ENCODE peak calls at places on chromosomes 1 and 21, in eight cellular contexts. One of them, this sample, is unnamed.

GRCh38 chr1:52651904-52652303 is 18.9 kb downstream of the SHISAL2A start:
- DNase-seq in heart right ventricle: no peak
- DNase-seq in Caco-2: peak; percentile 44
- DNase-seq in ovary: no peak
- DNase-seq in HFF-Myc: no peak
- DNase-seq in AG04450: no peak
- DNase-seq in astrocyte of the spinal cord: no peak
- DNase-seq in mucosa of descending colon: no peak
- DNase-seq in this sample: no peak

GRCh38 chr1:50923564-50923963 is 36.5 kb downstream of the FAF1 start:
- DNase-seq in heart right ventricle: no peak
- DNase-seq in Caco-2: no peak
- DNase-seq in ovary: no peak
- DNase-seq in HFF-Myc: no peak
- DNase-seq in AG04450: no peak
- DNase-seq in astrocyte of the spinal cord: no peak
- DNase-seq in mucosa of descending colon: no peak
- DNase-seq in this sample: no peak

GRCh38 chr1:159881930-159882839 is 17.8 kb downstream of the CFAP45 start:
- DNase-seq in heart right ventricle: peak; percentile 65
- DNase-seq in Caco-2: no peak
- DNase-seq in ovary: peak; percentile 45
- DNase-seq in HFF-Myc: peak; percentile 94
- DNase-seq in AG04450: peak; percentile 95
- DNase-seq in astrocyte of the spinal cord: peak; percentile 98
- DNase-seq in mucosa of descending colon: peak; percentile 97
- DNase-seq in this sample: peak; percentile 78

GRCh38 chr1:173341307-173341706 is 134.2 kb upstream of the TNFSF4 start:
- DNase-seq in heart right ventricle: peak; percentile 15
- DNase-seq in Caco-2: no peak
- DNase-seq in ovary: no peak
- DNase-seq in HFF-Myc: no peak
- DNase-seq in AG04450: no peak
- DNase-seq in astrocyte of the spinal cord: peak; percentile 90
- DNase-seq in mucosa of descending colon: no peak
- DNase-seq in this sample: no peak

GRCh38 chr1:2405588-2406295 is 6.6 kb downstream of the PEX10 start:
- DNase-seq in heart right ventricle: peak; percentile 9
- DNase-seq in Caco-2: no peak
- DNase-seq in ovary: no peak
- DNase-seq in HFF-Myc: no peak
- DNase-seq in AG04450: no peak
- DNase-seq in astrocyte of the spinal cord: peak; percentile 39
- DNase-seq in mucosa of descending colon: no peak
- DNase-seq in this sample: no peak

GRCh38 chr1:40699787-40700186 is 8.3 kb downstream of the NFYC start:
- DNase-seq in heart right ventricle: no peak
- DNase-seq in Caco-2: no peak
- DNase-seq in ovary: no peak
- DNase-seq in HFF-Myc: no peak
- DNase-seq in AG04450: no peak
- DNase-seq in astrocyte of the spinal cord: no peak
- DNase-seq in mucosa of descending colon: no peak
- DNase-seq in this sample: no peak

GRCh38 chr1:183098349-183098748 is 75.1 kb downstream of the LAMC1 start:
- DNase-seq in heart right ventricle: no peak
- DNase-seq in Caco-2: peak; percentile 50
- DNase-seq in ovary: no peak
- DNase-seq in HFF-Myc: no peak
- DNase-seq in AG04450: no peak
- DNase-seq in astrocyte of the spinal cord: no peak
- DNase-seq in mucosa of descending colon: no peak
- DNase-seq in this sample: no peak

GRCh38 chr1:247551716-247552115 is 2.8 kb downstream of the GCSAML start:
- DNase-seq in heart right ventricle: no peak
- DNase-seq in Caco-2: no peak
- DNase-seq in ovary: no peak
- DNase-seq in HFF-Myc: no peak
- DNase-seq in AG04450: no peak
- DNase-seq in astrocyte of the spinal cord: peak; percentile 8
- DNase-seq in mucosa of descending colon: no peak
- DNase-seq in this sample: no peak

GRCh38 chr1:108121361-108122143 is 78.6 kb downstream of the SLC25A24 start:
- DNase-seq in heart right ventricle: peak; percentile 52
- DNase-seq in Caco-2: no peak
- DNase-seq in ovary: no peak
- DNase-seq in HFF-Myc: no peak
- DNase-seq in AG04450: no peak
- DNase-seq in astrocyte of the spinal cord: peak; percentile 13
- DNase-seq in mucosa of descending colon: no peak
- DNase-seq in this sample: no peak

GRCh38 chr1:75655931-75656330 is 45.0 kb upstream of the SLC44A5 start:
- DNase-seq in heart right ventricle: no peak
- DNase-seq in Caco-2: no peak
- DNase-seq in ovary: no peak
- DNase-seq in HFF-Myc: no peak
- DNase-seq in AG04450: no peak
- DNase-seq in astrocyte of the spinal cord: no peak
- DNase-seq in mucosa of descending colon: no peak
- DNase-seq in this sample: no peak

GRCh38 chr1:24018611-24019580 is 38.8 kb upstream of the SRSF10 start:
- DNase-seq in heart right ventricle: peak; percentile 93
- DNase-seq in Caco-2: peak; percentile 96
- DNase-seq in ovary: peak; percentile 98
- DNase-seq in HFF-Myc: peak; percentile 98
- DNase-seq in AG04450: peak; percentile 99
- DNase-seq in astrocyte of the spinal cord: peak; percentile 100
- DNase-seq in mucosa of descending colon: peak; percentile 94
- DNase-seq in this sample: peak; percentile 99

GRCh38 chr21:34243562-34243961 is 120.2 kb upstream of the KCNE2 start:
- DNase-seq in heart right ventricle: no peak
- DNase-seq in Caco-2: no peak
- DNase-seq in ovary: no peak
- DNase-seq in HFF-Myc: peak; percentile 14
- DNase-seq in AG04450: no peak
- DNase-seq in astrocyte of the spinal cord: peak; percentile 15
- DNase-seq in mucosa of descending colon: no peak
- DNase-seq in this sample: no peak

GRCh38 chr1:42931911-42932422 is 26.7 kb downstream of the SLC2A1 start:
- DNase-seq in heart right ventricle: peak; percentile 59
- DNase-seq in Caco-2: peak; percentile 52
- DNase-seq in ovary: no peak
- DNase-seq in HFF-Myc: no peak
- DNase-seq in AG04450: no peak
- DNase-seq in astrocyte of the spinal cord: no peak
- DNase-seq in mucosa of descending colon: peak; percentile 94
- DNase-seq in this sample: no peak

GRCh38 chr1:167501513-167502191 is 16.7 kb downstream of the CD247 start:
- DNase-seq in heart right ventricle: no peak
- DNase-seq in Caco-2: no peak
- DNase-seq in ovary: no peak
- DNase-seq in HFF-Myc: no peak
- DNase-seq in AG04450: no peak
- DNase-seq in astrocyte of the spinal cord: no peak
- DNase-seq in mucosa of descending colon: no peak
- DNase-seq in this sample: no peak

GRCh38 chr21:20330652-20331051 is 667.6 kb upstream of the NCAM2 start:
- DNase-seq in heart right ventricle: no peak
- DNase-seq in Caco-2: no peak
- DNase-seq in ovary: no peak
- DNase-seq in HFF-Myc: no peak
- DNase-seq in AG04450: no peak
- DNase-seq in astrocyte of the spinal cord: no peak
- DNase-seq in mucosa of descending colon: no peak
- DNase-seq in this sample: no peak

GRCh38 chr1:198741744-198742143 is 102.9 kb downstream of the PTPRC start:
- DNase-seq in heart right ventricle: no peak
- DNase-seq in Caco-2: no peak
- DNase-seq in ovary: no peak
- DNase-seq in HFF-Myc: no peak
- DNase-seq in AG04450: peak; percentile 6
- DNase-seq in astrocyte of the spinal cord: peak; percentile 69
- DNase-seq in mucosa of descending colon: no peak
- DNase-seq in this sample: no peak

GRCh38 chr1:47934243-47934805 is 62.9 kb downstream of the TRABD2B start:
- DNase-seq in heart right ventricle: peak; percentile 58
- DNase-seq in Caco-2: no peak
- DNase-seq in ovary: peak; percentile 11
- DNase-seq in HFF-Myc: no peak
- DNase-seq in AG04450: no peak
- DNase-seq in astrocyte of the spinal cord: peak; percentile 8
- DNase-seq in mucosa of descending colon: peak; percentile 38
- DNase-seq in this sample: peak; percentile 59

GRCh38 chr1:2355408-2356261 is 35.7 kb downstream of the MORN1 start:
- DNase-seq in heart right ventricle: peak; percentile 6
- DNase-seq in Caco-2: no peak
- DNase-seq in ovary: no peak
- DNase-seq in HFF-Myc: no peak
- DNase-seq in AG04450: no peak
- DNase-seq in astrocyte of the spinal cord: no peak
- DNase-seq in mucosa of descending colon: peak; percentile 22
- DNase-seq in this sample: no peak

GRCh38 chr1:54516249-54516920 is 31.6 kb upstream of the ACOT11 start:
- DNase-seq in heart right ventricle: no peak
- DNase-seq in Caco-2: no peak
- DNase-seq in ovary: no peak
- DNase-seq in HFF-Myc: no peak
- DNase-seq in AG04450: no peak
- DNase-seq in astrocyte of the spinal cord: no peak
- DNase-seq in mucosa of descending colon: no peak
- DNase-seq in this sample: no peak

GRCh38 chr1:222546548-222547259 is 1.2 kb downstream of the HHIPL2 start:
- DNase-seq in heart right ventricle: no peak
- DNase-seq in Caco-2: no peak
- DNase-seq in ovary: no peak
- DNase-seq in HFF-Myc: peak; percentile 35
- DNase-seq in AG04450: peak; percentile 46
- DNase-seq in astrocyte of the spinal cord: peak; percentile 86
- DNase-seq in mucosa of descending colon: no peak
- DNase-seq in this sample: peak; percentile 44

GRCh38 chr1:37561096-37561793 is 4.5 kb downstream of the DNALI1 start:
- DNase-seq in heart right ventricle: no peak
- DNase-seq in Caco-2: no peak
- DNase-seq in ovary: no peak
- DNase-seq in HFF-Myc: no peak
- DNase-seq in AG04450: no peak
- DNase-seq in astrocyte of the spinal cord: no peak
- DNase-seq in mucosa of descending colon: no peak
- DNase-seq in this sample: no peak

GRCh38 chr1:37559080-37559479 is 2.3 kb downstream of the DNALI1 start:
- DNase-seq in heart right ventricle: no peak
- DNase-seq in Caco-2: no peak
- DNase-seq in ovary: no peak
- DNase-seq in HFF-Myc: no peak
- DNase-seq in AG04450: no peak
- DNase-seq in astrocyte of the spinal cord: no peak
- DNase-seq in mucosa of descending colon: no peak
- DNase-seq in this sample: no peak

GRCh38 chr1:37562984-37563383 is 6.2 kb downstream of the DNALI1 start:
- DNase-seq in heart right ventricle: no peak
- DNase-seq in Caco-2: no peak
- DNase-seq in ovary: no peak
- DNase-seq in HFF-Myc: no peak
- DNase-seq in AG04450: no peak
- DNase-seq in astrocyte of the spinal cord: no peak
- DNase-seq in mucosa of descending colon: no peak
- DNase-seq in this sample: no peak

GRCh38 chr1:37558411-37558810 is 1.7 kb downstream of the DNALI1 start:
- DNase-seq in heart right ventricle: no peak
- DNase-seq in Caco-2: no peak
- DNase-seq in ovary: no peak
- DNase-seq in HFF-Myc: no peak
- DNase-seq in AG04450: no peak
- DNase-seq in astrocyte of the spinal cord: no peak
- DNase-seq in mucosa of descending colon: no peak
- DNase-seq in this sample: no peak

DNA sequence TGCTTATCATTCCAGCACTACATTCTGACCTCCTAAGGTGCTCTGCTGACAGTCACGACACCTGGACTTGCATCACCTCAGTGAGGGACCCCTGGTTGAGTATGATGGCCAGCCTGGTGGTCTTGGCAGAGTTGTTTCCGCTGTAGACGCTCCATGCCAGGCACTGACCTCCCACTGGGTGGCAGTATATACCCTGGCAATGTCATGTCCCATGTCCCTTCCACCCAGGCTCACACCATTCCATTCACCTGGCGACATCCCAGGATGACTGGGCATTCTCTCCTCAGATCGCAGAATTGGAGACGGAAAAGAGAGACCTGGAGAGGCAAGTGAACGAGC is 5.0 kb downstream of the DNALI1 start:
- DNase-seq in heart right ventricle: no peak
- DNase-seq in Caco-2: peak; percentile 52
- DNase-seq in ovary: no peak
- DNase-seq in HFF-Myc: no peak
- DNase-seq in AG04450: no peak
- DNase-seq in astrocyte of the spinal cord: no peak
- DNase-seq in mucosa of descending colon: no peak
- DNase-seq in this sample: no peak
- TF ChIP-seq CTCF in heart right ventricle: no peak
- TF ChIP-seq CTCF in Caco-2: peak; percentile 25
- TF ChIP-seq CTCF in ovary: no peak
- TF ChIP-seq CTCF in HFF-Myc: peak; percentile 70
- TF ChIP-seq CTCF in AG04450: peak; percentile 48
- TF ChIP-seq CTCF in astrocyte of the spinal cord: peak; percentile 36
- TF ChIP-seq CTCF in mucosa of descending colon: no peak
- TF ChIP-seq CTCF in this sample: peak; percentile 55

GRCh38 chr1:106480629-106481028 is 575.8 kb upstream of the PRMT6 start:
- DNase-seq in heart right ventricle: no peak
- DNase-seq in Caco-2: no peak
- DNase-seq in ovary: no peak
- DNase-seq in HFF-Myc: no peak
- DNase-seq in AG04450: no peak
- DNase-seq in astrocyte of the spinal cord: no peak
- DNase-seq in mucosa of descending colon: no peak
- DNase-seq in this sample: no peak
- TF ChIP-seq CTCF in heart right ventricle: no peak
- TF ChIP-seq CTCF in Caco-2: no peak
- TF ChIP-seq CTCF in ovary: no peak
- TF ChIP-seq CTCF in HFF-Myc: no peak
- TF ChIP-seq CTCF in AG04450: no peak
- TF ChIP-seq CTCF in astrocyte of the spinal cord: no peak
- TF ChIP-seq CTCF in mucosa of descending colon: no peak
- TF ChIP-seq CTCF in this sample: no peak

GRCh38 chr1:59258412-59259032 is 38.4 kb upstream of the FGGY start:
- DNase-seq in heart right ventricle: no peak
- DNase-seq in Caco-2: no peak
- DNase-seq in ovary: no peak
- DNase-seq in HFF-Myc: no peak
- DNase-seq in AG04450: no peak
- DNase-seq in astrocyte of the spinal cord: no peak
- DNase-seq in mucosa of descending colon: no peak
- DNase-seq in this sample: no peak
- TF ChIP-seq CTCF in heart right ventricle: no peak
- TF ChIP-seq CTCF in Caco-2: no peak
- TF ChIP-seq CTCF in ovary: no peak
- TF ChIP-seq CTCF in HFF-Myc: no peak
- TF ChIP-seq CTCF in AG04450: no peak
- TF ChIP-seq CTCF in astrocyte of the spinal cord: no peak
- TF ChIP-seq CTCF in mucosa of descending colon: no peak
- TF ChIP-seq CTCF in this sample: no peak

GRCh38 chr1:105641407-105641806 is 1415.1 kb upstream of the PRMT6 start:
- DNase-seq in heart right ventricle: no peak
- DNase-seq in Caco-2: no peak
- DNase-seq in ovary: no peak
- DNase-seq in HFF-Myc: no peak
- DNase-seq in AG04450: no peak
- DNase-seq in astrocyte of the spinal cord: no peak
- DNase-seq in mucosa of descending colon: no peak
- DNase-seq in this sample: no peak
- TF ChIP-seq CTCF in heart right ventricle: no peak
- TF ChIP-seq CTCF in Caco-2: no peak
- TF ChIP-seq CTCF in ovary: no peak
- TF ChIP-seq CTCF in HFF-Myc: no peak
- TF ChIP-seq CTCF in AG04450: no peak
- TF ChIP-seq CTCF in astrocyte of the spinal cord: no peak
- TF ChIP-seq CTCF in mucosa of descending colon: no peak
- TF ChIP-seq CTCF in this sample: no peak